ENCODE peak calls at places on chromosomes 13 and 19, in six cellular contexts. Y is activated CD8-positive, alpha-beta memory T cell treated with anti-CD3 and anti-CD28 coated beads for 1 hour; P is fibroblast of pulmonary artery; Q is GDM1; U is upper lobe of left lung; N is mammary epithelial cell. J is an unnamed sample.

GRCh38 chr13:90838561-90838960 is 508.9 kb upstream of the MIR17HG start:
- DNase-seq in P (no peak), Q (no peak), U (no peak), N (no peak), Y (no peak), J (no peak)

GRCh38 chr19:29266001-29266400 is 53.0 kb upstream of the UQCRFS1 start:
- DNase-seq in N (no peak), U (no peak), Y (no peak), Q (no peak), P (no peak), J (no peak)

GRCh38 chr13:99105160-99105559 is 95.5 kb upstream of the UBAC2 start:
- DNase-seq in Y (no peak), N (no peak), Q (no peak), P (no peak), U (no peak), J (no peak)

GRCh38 chr13:107211073-107211472 is 643.1 kb upstream of the ARGLU1 start:
- DNase-seq in P (peak), Y (peak), U (no peak), N (peak), Q (peak), J (peak)

GRCh38 chr19:2434267-2434666 is 6.9 kb upstream of the TIMM13 start:
- DNase-seq in U (peak), Q (no peak), P (no peak), Y (no peak), N (no peak), J (no peak)

GRCh38 chr13:31846182-31846938 is 107.0 kb downstream of the RXFP2 start:
- DNase-seq in U (peak), Y (peak), P (peak), N (peak), Q (peak), J (peak)

GRCh38 chr13:60453490-60453889 is 56.5 kb downstream of the TDRD3 start:
- DNase-seq in U (no peak), Y (no peak), P (no peak), Q (no peak), N (no peak), J (no peak)

GRCh38 chr19:15864824-15865223 is 33.0 kb downstream of the CYP4F2 start:
- DNase-seq in Y (no peak), N (no peak), U (no peak), P (no peak), Q (no peak), J (no peak)

GRCh38 chr19:1138121-1138520 is 34.3 kb downstream of the GPX4 start:
- DNase-seq in Y (no peak), P (no peak), U (peak), N (no peak), Q (no peak), J (no peak)

GRCh38 chr19:39304701-39305571 is 8.7 kb downstream of the IFNL1 start:
- DNase-seq in N (no peak), Y (no peak), P (no peak), U (no peak), Q (peak), J (no peak)

J was measured in fibroblast of villous mesenchyme.